ENCODE peak calls at places on chromosomes 16 and 17, in ten cellular contexts. K is stimulated activated naive CD8-positive, alpha-beta T cell treated with anti-CD3 and anti-CD28 coated beads, Interleukin-15, Interleukin-2, amounts not matched to agents 100 U/mL and 50 U/mL, for 24 hours; E is left cardiac atrium; R is PC-3; A is activated T-helper 17 cell treated with anti-CD3 and anti-CD28 coated beads, Interleukin-2, amount 50 U/mL, for 72 hours; U is heart right ventricle; H is left lung; Z is DND-41; Q is right cardiac atrium; O is upper lobe of right lung. P is an unnamed sample.

GRCh38 chr16:7313170-7313569 is 19.5 kb upstream of the RBFOX1 start:
- ATAC-seq in K (no peak), E (no peak), R (no peak), A (no peak), U (no peak), H (no peak), Z (no peak), Q (no peak), O (no peak), P (no peak)

GRCh38 chr17:81404557-81405165 is 9.4 kb downstream of the BAHCC1 start:
- ATAC-seq in K (no peak), E (no peak), R (no peak), A (no peak), U (peak; percentile 36), H (no peak), Z (no peak), Q (no peak), O (no peak), P (no peak)

GRCh38 chr17:76752006-76752405 is 14.1 kb downstream of the MFSD11 start:
- ATAC-seq in K (no peak), E (no peak), R (no peak), A (peak; percentile 71), U (no peak), H (peak; percentile 36), Z (peak; percentile 98), Q (no peak), O (no peak), P (peak; percentile 32)

GRCh38 chr17:7204335-7204734 is 15.3 kb downstream of the DLG4 start:
- ATAC-seq in K (no peak), E (no peak), R (no peak), A (peak; percentile 2), U (peak; percentile 0), H (peak; percentile 3), Z (peak; percentile 6), Q (peak; percentile 3), O (no peak), P (peak; percentile 1)

GRCh38 chr16:11325404-11326083 is 19.7 kb upstream of the RMI2 start:
- ATAC-seq in K (peak; percentile 48), E (no peak), R (no peak), A (peak; percentile 36), U (no peak), H (no peak), Z (no peak), Q (no peak), O (peak; percentile 24), P (no peak)

GRCh38 chr16:1972490-1972877 is 631 bp downstream of the TBL3 start:
- ATAC-seq in K (no peak), E (no peak), R (peak; percentile 42), A (no peak), U (no peak), H (peak; percentile 13), Z (no peak), Q (no peak), O (peak; percentile 4), P (peak; percentile 51)

GRCh38 chr16:17232487-17232886 is 238.3 kb downstream of the XYLT1 start:
- ATAC-seq in K (no peak), E (no peak), R (no peak), A (no peak), U (no peak), H (no peak), Z (no peak), Q (no peak), O (no peak), P (no peak)

GRCh38 chr16:86252596-86252995 is 257.7 kb upstream of the FOXF1 start:
- ATAC-seq in K (no peak), E (no peak), R (no peak), A (no peak), U (no peak), H (no peak), Z (no peak), Q (no peak), O (peak; percentile 47), P (no peak)

GRCh38 chr16:53449816-53450517 is 15.7 kb downstream of the RBL2 start:
- ATAC-seq in K (peak; percentile 58), E (no peak), R (no peak), A (peak; percentile 37), U (no peak), H (no peak), Z (no peak), Q (no peak), O (no peak), P (no peak)

GRCh38 chr16:84788968-84789371 is 30.8 kb upstream of the CRISPLD2 start:
- ATAC-seq in K (no peak), E (no peak), R (no peak), A (no peak), U (no peak), H (no peak), Z (no peak), Q (no peak), O (no peak), P (peak; percentile 70)